ENCODE peak calls at places on chromosome 14, in nine cellular contexts. B, U, A, E, P, Z, L, J and N are unnamed samples.

GRCh38 chr14:74019743-74020142 is 594 bp downstream of the BBOF1 start:
- DNase-seq in B (peak), U (peak), A (no peak), E (peak), P (peak), Z (no peak), L (no peak), J (peak), N (no peak)

GRCh38 chr14:64704743-64705405 is 650 bp downstream of the PLEKHG3 start:
- DNase-seq in B (no peak), U (no peak), A (no peak), E (no peak), P (no peak), Z (no peak), L (no peak), J (no peak), N (peak)

GRCh38 chr14:90839889-90840266 is 23.6 kb upstream of the TTC7B start:
- DNase-seq in B (no peak), U (no peak), A (no peak), E (no peak), P (no peak), Z (no peak), L (no peak), J (no peak), N (no peak)

GRCh38 chr14:83355609-83356008 is 1822.0 kb upstream of the SEL1L start:
- DNase-seq in B (no peak), U (no peak), A (no peak), E (no peak), P (no peak), Z (no peak), L (no peak), J (no peak), N (no peak)

GRCh38 chr14:51539571-51540037 is 112.1 kb upstream of the FRMD6 start:
- DNase-seq in B (peak), U (peak), A (no peak), E (peak), P (peak), Z (no peak), L (no peak), J (peak), N (peak)

GRCh38 chr14:77315115-77315944 is 5.4 kb downstream of the POMT2 start:
- DNase-seq in B (no peak), U (no peak), A (no peak), E (no peak), P (no peak), Z (no peak), L (no peak), J (no peak), N (no peak)

GRCh38 chr14:104743461-104744380 is 9.2 kb upstream of the SIVA1 start:
- DNase-seq in B (no peak), U (no peak), A (no peak), E (no peak), P (no peak), Z (no peak), L (no peak), J (no peak), N (no peak)

GRCh38 chr14:65354715-65355114 is 57.8 kb upstream of the FUT8 start:
- DNase-seq in B (no peak), U (no peak), A (no peak), E (no peak), P (no peak), Z (no peak), L (no peak), J (no peak), N (no peak)

GRCh38 chr14:22854963-22855724 is 16.4 kb upstream of the LRP10 start:
- DNase-seq in B (no peak), U (no peak), A (no peak), E (no peak), P (no peak), Z (no peak), L (no peak), J (no peak), N (no peak)

GRCh38 chr14:71397371-71397770 is 490.1 kb downstream of the PCNX1 start:
- DNase-seq in B (no peak), U (no peak), A (no peak), E (no peak), P (no peak), Z (no peak), L (no peak), J (no peak), N (no peak)

GRCh38 chr14:21308132-21308478 is 28.2 kb downstream of the RPGRIP1 start:
- DNase-seq in B (no peak), U (no peak), A (no peak), E (no peak), P (no peak), Z (no peak), L (peak), J (peak), N (no peak)

GRCh38 chr14:97524579-97525319 is 727.6 kb downstream of the VRK1 start:
- DNase-seq in B (no peak), U (no peak), A (no peak), E (no peak), P (no peak), Z (no peak), L (no peak), J (no peak), N (no peak)

GRCh38 chr14:80356413-80356812 is 145.1 kb upstream of the DIO2 start:
- DNase-seq in B (peak), U (no peak), A (no peak), E (peak), P (no peak), Z (no peak), L (no peak), J (peak), N (peak)

GRCh38 chr14:68364823-68365222 is 428.0 kb downstream of the ZFP36L1 start:
- DNase-seq in B (no peak), U (no peak), A (no peak), E (peak), P (no peak), Z (no peak), L (no peak), J (peak), N (no peak)

GRCh38 chr14:94769413-94770250 is at the start of gene GSC:
- DNase-seq in B (peak), U (peak), A (no peak), E (peak), P (no peak), Z (no peak), L (no peak), J (no peak), N (peak)

GRCh38 chr14:73008501-73008900 is 18.4 kb downstream of the ZFYVE1 start:
- DNase-seq in B (peak), U (peak), A (no peak), E (peak), P (peak), Z (no peak), L (no peak), J (peak), N (no peak)

GRCh38 chr14:77889971-77890442 is 90.1 kb downstream of the ADCK1 start:
- DNase-seq in B (peak), U (no peak), A (no peak), E (peak), P (peak), Z (no peak), L (no peak), J (peak), N (no peak)

GRCh38 chr14:55706341-55706684 is 126.3 kb downstream of the KTN1 start:
- DNase-seq in B (no peak), U (no peak), A (no peak), E (no peak), P (no peak), Z (no peak), L (no peak), J (no peak), N (no peak)